ENCODE peak calls at places on chromosomes 3 and 15, in ten cellular contexts. U is cardiac fibroblast, O is AG10803, S is ovary, R is PC-3, F is heart left ventricle, L is neural progenitor cell, X is adrenal gland, K is BE2C, T is A549. N is an unnamed sample.

GRCh38 chr3:57911588-57911987 is 96.6 kb upstream of the FLNB start:
- DNase-seq in U (peak), O (no peak), S (no peak), R (peak), F (no peak), L (no peak), X (no peak), K (no peak), T (no peak), N (no peak)

GRCh38 chr15:69478259-69478687 is 25.7 kb downstream of the RPLP1 start:
- DNase-seq in U (peak), O (peak), S (peak), R (peak), F (no peak), L (peak), X (no peak), K (peak), T (peak), N (peak)

GRCh38 chr15:68158046-68158628 is 47.0 kb downstream of the CALML4 start:
- DNase-seq in U (no peak), O (no peak), S (no peak), R (no peak), F (no peak), L (no peak), X (no peak), K (no peak), T (no peak), N (no peak)

GRCh38 chr3:196207159-196207832 is 3.9 kb downstream of the ZDHHC19 start:
- DNase-seq in U (no peak), O (no peak), S (peak), R (no peak), F (peak), L (peak), X (peak), K (peak), T (no peak), N (no peak)

GRCh38 chr3:71066356-71066755 is 517.2 kb downstream of the FOXP1 start:
- DNase-seq in U (peak), O (no peak), S (no peak), R (peak), F (no peak), L (no peak), X (no peak), K (no peak), T (no peak), N (no peak)

GRCh38 chr15:64503197-64503596 is 42.8 kb downstream of the ZNF609 start:
- DNase-seq in U (peak), O (peak), S (no peak), R (no peak), F (no peak), L (no peak), X (no peak), K (no peak), T (no peak), N (no peak)

GRCh38 chr3:138135141-138135832 is 3.1 kb upstream of the A4GNT start:
- DNase-seq in U (no peak), O (no peak), S (no peak), R (no peak), F (no peak), L (no peak), X (no peak), K (no peak), T (no peak), N (no peak)

GRCh38 chr15:90561344-90562244 is 31.9 kb downstream of the CRTC3 start:
- DNase-seq in U (peak), O (peak), S (no peak), R (no peak), F (no peak), L (no peak), X (no peak), K (no peak), T (no peak), N (no peak)

GRCh38 chr15:53978248-53978906 is at the start of gene UNC13C:
- DNase-seq in U (no peak), O (no peak), S (peak), R (no peak), F (peak), L (peak), X (no peak), K (peak), T (peak), N (no peak)

GRCh38 chr15:75927601-75928000 is 23.9 kb downstream of the FBXO22 start:
- DNase-seq in U (no peak), O (no peak), S (no peak), R (no peak), F (no peak), L (no peak), X (no peak), K (no peak), T (no peak), N (no peak)

GRCh38 chr3:171347017-171347979 is 112.9 kb downstream of the TNIK start:
- DNase-seq in U (peak), O (peak), S (no peak), R (no peak), F (no peak), L (peak), X (peak), K (no peak), T (no peak), N (no peak)

GRCh38 chr15:36571301-36571700 is 8.1 kb upstream of the CDIN1 start:
- DNase-seq in U (no peak), O (peak), S (no peak), R (no peak), F (no peak), L (no peak), X (no peak), K (no peak), T (no peak), N (peak)

GRCh38 chr3:107235923-107236315 is 141.3 kb upstream of the CCDC54 start:
- DNase-seq in U (peak), O (peak), S (no peak), R (peak), F (no peak), L (peak), X (peak), K (peak), T (peak), N (peak)

GRCh38 chr15:92938387-92938786 is 38.3 kb downstream of the CHD2 start:
- DNase-seq in U (no peak), O (no peak), S (no peak), R (no peak), F (no peak), L (no peak), X (no peak), K (no peak), T (no peak), N (no peak)
- TF ChIP-seq CTCF in U (peak), O (peak), S (no peak), R (peak), F (no peak), L (peak), X (peak), K (peak), T (no peak), N (peak)

GRCh38 chr3:141401095-141401494 is 32.8 kb downstream of the ZBTB38 start:
- DNase-seq in U (peak), O (no peak), S (no peak), R (no peak), F (no peak), L (no peak), X (no peak), K (no peak), T (no peak), N (no peak)
- H3K4me3 ChIP-seq in U (no peak), O (no peak), S (no peak), R (no peak), F (no peak), L (no peak), X (no peak), K (no peak), T (no peak), N (no peak)

DNA sequence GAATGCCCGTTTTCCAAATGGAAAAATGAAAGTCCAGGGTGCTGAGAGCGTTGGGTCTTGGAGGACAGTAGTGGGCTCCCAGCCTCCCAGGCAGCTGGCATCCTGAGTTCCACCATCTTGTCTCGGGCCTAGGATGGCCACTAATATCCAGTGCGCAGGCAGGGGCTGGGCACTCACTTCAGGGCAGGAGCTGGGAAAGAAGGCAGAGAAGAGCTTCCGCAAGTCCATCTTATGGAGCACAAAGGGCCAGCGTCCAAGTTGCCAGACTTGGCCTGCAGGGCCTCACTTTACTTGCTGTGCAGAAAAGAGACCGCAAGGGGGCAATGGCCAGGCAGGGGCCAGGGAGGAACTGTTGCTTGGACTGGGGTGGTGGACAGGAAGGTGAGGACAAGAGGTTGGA is 46.1 kb downstream of the IQSEC1 start:
- DNase-seq in U (no peak), O (no peak), S (no peak), R (no peak), F (peak), L (peak), X (no peak), K (no peak), T (no peak), N (peak)
- TF ChIP-seq CTCF in U (no peak), O (no peak), S (no peak), R (no peak), F (no peak), L (peak), X (no peak), K (no peak), T (no peak), N (no peak)

GRCh38 chr15:40280260-40281056 is 2.4 kb downstream of the ANKRD63 start:
- DNase-seq in U (no peak), O (no peak), S (no peak), R (no peak), F (peak), L (peak), X (no peak), K (no peak), T (no peak), N (no peak)

GRCh38 chr15:40279437-40280141 is 3.3 kb downstream of the ANKRD63 start:
- DNase-seq in U (peak), O (peak), S (peak), R (peak), F (peak), L (peak), X (peak), K (peak), T (peak), N (peak)

GRCh38 chr15:40282870-40283614 is at the start of gene ANKRD63:
- DNase-seq in U (no peak), O (no peak), S (no peak), R (peak), F (peak), L (peak), X (no peak), K (no peak), T (peak), N (no peak)

GRCh38 chr15:40282144-40282869 is 557 bp downstream of the ANKRD63 start:
- DNase-seq in U (peak), O (no peak), S (no peak), R (peak), F (peak), L (peak), X (no peak), K (peak), T (peak), N (peak)

DNA sequence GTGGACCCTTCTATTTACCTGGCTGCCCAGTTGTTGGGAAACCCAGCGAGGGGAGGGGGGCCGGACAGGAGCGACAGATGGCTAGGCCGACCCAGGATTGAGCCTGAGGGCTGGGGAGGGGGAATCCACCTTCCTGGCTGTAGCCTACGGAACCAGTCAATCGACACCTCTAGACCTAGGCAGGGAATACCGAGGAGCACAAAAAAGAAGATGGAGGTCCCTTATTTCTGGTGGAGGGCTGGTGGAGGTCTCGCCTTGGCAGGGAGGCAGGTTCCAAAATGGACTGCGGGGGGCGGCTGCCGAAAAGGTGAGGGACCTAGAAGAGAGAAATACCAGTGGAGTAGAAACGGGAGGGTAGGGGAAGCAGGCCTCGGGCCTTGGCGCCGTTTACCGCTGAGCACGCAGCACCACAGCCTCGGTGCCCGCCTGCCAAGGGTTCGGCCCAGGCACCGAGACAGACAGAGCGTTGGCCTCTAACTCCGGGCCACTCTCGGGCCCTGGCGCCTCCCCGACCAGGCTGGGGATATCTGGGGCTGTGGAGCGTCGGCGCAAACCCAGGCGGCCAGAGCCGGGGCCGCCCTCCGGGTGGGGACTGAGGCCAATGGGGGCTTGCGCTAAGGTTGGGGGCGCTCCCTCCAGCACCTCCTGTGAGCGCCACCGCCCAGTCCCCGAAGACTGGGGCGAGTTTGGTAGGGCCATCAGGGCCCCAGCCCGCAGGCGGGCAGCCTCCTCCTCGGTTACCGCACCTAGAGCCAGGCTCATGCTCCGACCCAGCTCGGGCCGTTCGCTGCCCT is 1.6 kb downstream of the ANKRD63 start:
- DNase-seq in U (no peak), O (no peak), S (no peak), R (no peak), F (peak), L (no peak), X (no peak), K (no peak), T (no peak), N (no peak)
- H3K4me3 ChIP-seq in U (no peak), O (no peak), S (no peak), R (no peak), F (no peak), L (peak), X (no peak), K (no peak), T (peak), N (no peak)

N was measured in osteoblast.